ENCODE peak calls at places on chromosomes 3 and 15, in ten cellular contexts. One of them, this sample, is unnamed.

GRCh38 chr15:28912422-28912821 is 26.6 kb downstream of the APBA2 start:
- DNase-seq in hepatocyte: no peak
- DNase-seq in upper lobe of right lung: peak
- DNase-seq in transverse colon: no peak
- DNase-seq in AG04449: no peak
- DNase-seq in astrocyte of the cerebellum: no peak
- DNase-seq in BJ: no peak
- DNase-seq in MCF 10A: no peak
- DNase-seq in endodermal cell: peak
- DNase-seq in H9: no peak
- DNase-seq in this sample: no peak

GRCh38 chr3:189117087-189117486 is 54.7 kb upstream of the TPRG1 start:
- DNase-seq in hepatocyte: no peak
- DNase-seq in upper lobe of right lung: no peak
- DNase-seq in transverse colon: no peak
- DNase-seq in AG04449: no peak
- DNase-seq in astrocyte of the cerebellum: no peak
- DNase-seq in BJ: no peak
- DNase-seq in MCF 10A: no peak
- DNase-seq in endodermal cell: no peak
- DNase-seq in H9: no peak
- DNase-seq in this sample: no peak

GRCh38 chr3:46672349-46672695 is 21.2 kb downstream of the ALS2CL start:
- DNase-seq in hepatocyte: no peak
- DNase-seq in upper lobe of right lung: peak
- DNase-seq in transverse colon: peak
- DNase-seq in AG04449: no peak
- DNase-seq in astrocyte of the cerebellum: no peak
- DNase-seq in BJ: no peak
- DNase-seq in MCF 10A: no peak
- DNase-seq in endodermal cell: peak
- DNase-seq in H9: peak
- DNase-seq in this sample: no peak

GRCh38 chr3:4730734-4731133 is 237.6 kb downstream of the ITPR1 start:
- DNase-seq in hepatocyte: no peak
- DNase-seq in upper lobe of right lung: peak
- DNase-seq in transverse colon: no peak
- DNase-seq in AG04449: no peak
- DNase-seq in astrocyte of the cerebellum: peak
- DNase-seq in BJ: no peak
- DNase-seq in MCF 10A: no peak
- DNase-seq in endodermal cell: no peak
- DNase-seq in H9: no peak
- DNase-seq in this sample: no peak

GRCh38 chr3:44825264-44825925 is 36.3 kb upstream of the TMEM42 start:
- DNase-seq in hepatocyte: no peak
- DNase-seq in upper lobe of right lung: no peak
- DNase-seq in transverse colon: no peak
- DNase-seq in AG04449: peak
- DNase-seq in astrocyte of the cerebellum: no peak
- DNase-seq in BJ: peak
- DNase-seq in MCF 10A: no peak
- DNase-seq in endodermal cell: no peak
- DNase-seq in H9: no peak
- DNase-seq in this sample: no peak

GRCh38 chr15:66369773-66370651 is 13.5 kb upstream of the TIPIN start:
- DNase-seq in hepatocyte: no peak
- DNase-seq in upper lobe of right lung: no peak
- DNase-seq in transverse colon: no peak
- DNase-seq in AG04449: no peak
- DNase-seq in astrocyte of the cerebellum: no peak
- DNase-seq in BJ: no peak
- DNase-seq in MCF 10A: peak
- DNase-seq in endodermal cell: no peak
- DNase-seq in H9: no peak
- DNase-seq in this sample: no peak

GRCh38 chr15:33580526-33580925 is 269.8 kb downstream of the RYR3 start:
- DNase-seq in hepatocyte: no peak
- DNase-seq in upper lobe of right lung: no peak
- DNase-seq in transverse colon: no peak
- DNase-seq in AG04449: no peak
- DNase-seq in astrocyte of the cerebellum: peak
- DNase-seq in BJ: no peak
- DNase-seq in MCF 10A: no peak
- DNase-seq in endodermal cell: no peak
- DNase-seq in H9: no peak
- DNase-seq in this sample: no peak

GRCh38 chr3:53191836-53192480 is 30.9 kb downstream of the PRKCD start:
- DNase-seq in hepatocyte: no peak
- DNase-seq in upper lobe of right lung: peak
- DNase-seq in transverse colon: no peak
- DNase-seq in AG04449: no peak
- DNase-seq in astrocyte of the cerebellum: no peak
- DNase-seq in BJ: no peak
- DNase-seq in MCF 10A: no peak
- DNase-seq in endodermal cell: no peak
- DNase-seq in H9: no peak
- DNase-seq in this sample: no peak

GRCh38 chr3:96959902-96960596 is 145.7 kb downstream of the EPHA6 start:
- DNase-seq in hepatocyte: no peak
- DNase-seq in upper lobe of right lung: no peak
- DNase-seq in transverse colon: no peak
- DNase-seq in AG04449: no peak
- DNase-seq in astrocyte of the cerebellum: no peak
- DNase-seq in BJ: no peak
- DNase-seq in MCF 10A: peak
- DNase-seq in endodermal cell: no peak
- DNase-seq in H9: no peak
- DNase-seq in this sample: no peak

GRCh38 chr15:70643783-70644125 is 119.6 kb downstream of the UACA start:
- DNase-seq in hepatocyte: no peak
- DNase-seq in upper lobe of right lung: no peak
- DNase-seq in transverse colon: no peak
- DNase-seq in AG04449: no peak
- DNase-seq in astrocyte of the cerebellum: no peak
- DNase-seq in BJ: no peak
- DNase-seq in MCF 10A: peak
- DNase-seq in endodermal cell: no peak
- DNase-seq in H9: no peak
- DNase-seq in this sample: no peak

GRCh38 chr3:64345351-64345750 is 120.1 kb upstream of the PRICKLE2 start:
- DNase-seq in hepatocyte: peak
- DNase-seq in upper lobe of right lung: no peak
- DNase-seq in transverse colon: no peak
- DNase-seq in AG04449: no peak
- DNase-seq in astrocyte of the cerebellum: peak
- DNase-seq in BJ: no peak
- DNase-seq in MCF 10A: peak
- DNase-seq in endodermal cell: no peak
- DNase-seq in H9: no peak
- DNase-seq in this sample: peak

GRCh38 chr15:64447536-64448315 is 12.7 kb upstream of the ZNF609 start:
- DNase-seq in hepatocyte: no peak
- DNase-seq in upper lobe of right lung: no peak
- DNase-seq in transverse colon: no peak
- DNase-seq in AG04449: no peak
- DNase-seq in astrocyte of the cerebellum: no peak
- DNase-seq in BJ: no peak
- DNase-seq in MCF 10A: no peak
- DNase-seq in endodermal cell: no peak
- DNase-seq in H9: no peak
- DNase-seq in this sample: no peak

GRCh38 chr3:30749230-30749629 is 142.8 kb downstream of the TGFBR2 start:
- DNase-seq in hepatocyte: no peak
- DNase-seq in upper lobe of right lung: no peak
- DNase-seq in transverse colon: no peak
- DNase-seq in AG04449: no peak
- DNase-seq in astrocyte of the cerebellum: no peak
- DNase-seq in BJ: no peak
- DNase-seq in MCF 10A: peak
- DNase-seq in endodermal cell: no peak
- DNase-seq in H9: no peak
- DNase-seq in this sample: no peak

GRCh38 chr3:113132571-113132996 is 78.8 kb upstream of the BOC start:
- DNase-seq in hepatocyte: no peak
- DNase-seq in upper lobe of right lung: no peak
- DNase-seq in transverse colon: no peak
- DNase-seq in AG04449: no peak
- DNase-seq in astrocyte of the cerebellum: peak
- DNase-seq in BJ: peak
- DNase-seq in MCF 10A: peak
- DNase-seq in endodermal cell: no peak
- DNase-seq in H9: no peak
- DNase-seq in this sample: peak

GRCh38 chr3:162332344-162332743 is 835.7 kb downstream of the OTOL1 start:
- DNase-seq in hepatocyte: no peak
- DNase-seq in upper lobe of right lung: no peak
- DNase-seq in transverse colon: no peak
- DNase-seq in AG04449: no peak
- DNase-seq in astrocyte of the cerebellum: no peak
- DNase-seq in BJ: no peak
- DNase-seq in MCF 10A: no peak
- DNase-seq in endodermal cell: no peak
- DNase-seq in H9: no peak
- DNase-seq in this sample: no peak

GRCh38 chr3:53166781-53167291 is 5.8 kb downstream of the PRKCD start:
- DNase-seq in hepatocyte: no peak
- DNase-seq in upper lobe of right lung: peak
- DNase-seq in transverse colon: peak
- DNase-seq in AG04449: no peak
- DNase-seq in astrocyte of the cerebellum: no peak
- DNase-seq in BJ: no peak
- DNase-seq in MCF 10A: no peak
- DNase-seq in endodermal cell: no peak
- DNase-seq in H9: no peak
- DNase-seq in this sample: peak

GRCh38 chr3:3851621-3852323 is 52.5 kb downstream of the LRRN1 start:
- DNase-seq in hepatocyte: no peak
- DNase-seq in upper lobe of right lung: no peak
- DNase-seq in transverse colon: no peak
- DNase-seq in AG04449: no peak
- DNase-seq in astrocyte of the cerebellum: no peak
- DNase-seq in BJ: no peak
- DNase-seq in MCF 10A: no peak
- DNase-seq in endodermal cell: no peak
- DNase-seq in H9: no peak
- DNase-seq in this sample: no peak

GRCh38 chr3:184037816-184038215 is 6.3 kb downstream of the HTR3D start:
- DNase-seq in hepatocyte: no peak
- DNase-seq in upper lobe of right lung: no peak
- DNase-seq in transverse colon: no peak
- DNase-seq in AG04449: no peak
- DNase-seq in astrocyte of the cerebellum: no peak
- DNase-seq in BJ: no peak
- DNase-seq in MCF 10A: no peak
- DNase-seq in endodermal cell: peak
- DNase-seq in H9: no peak
- DNase-seq in this sample: no peak
- TF ChIP-seq CTCF in hepatocyte: no peak
- TF ChIP-seq CTCF in upper lobe of right lung: no peak
- TF ChIP-seq CTCF in transverse colon: no peak
- TF ChIP-seq CTCF in AG04449: no peak
- TF ChIP-seq CTCF in astrocyte of the cerebellum: no peak
- TF ChIP-seq CTCF in BJ: no peak
- TF ChIP-seq CTCF in MCF 10A: no peak
- TF ChIP-seq CTCF in endodermal cell: peak
- TF ChIP-seq CTCF in H9: peak
- TF ChIP-seq CTCF in this sample: no peak

GRCh38 chr3:40869939-40870338 is 329.4 kb upstream of the CTNNB1 start:
- DNase-seq in hepatocyte: no peak
- DNase-seq in upper lobe of right lung: no peak
- DNase-seq in transverse colon: no peak
- DNase-seq in AG04449: no peak
- DNase-seq in astrocyte of the cerebellum: no peak
- DNase-seq in BJ: no peak
- DNase-seq in MCF 10A: no peak
- DNase-seq in endodermal cell: peak
- DNase-seq in H9: peak
- DNase-seq in this sample: no peak
- TF ChIP-seq CTCF in hepatocyte: no peak
- TF ChIP-seq CTCF in upper lobe of right lung: no peak
- TF ChIP-seq CTCF in transverse colon: no peak
- TF ChIP-seq CTCF in AG04449: no peak
- TF ChIP-seq CTCF in astrocyte of the cerebellum: peak
- TF ChIP-seq CTCF in BJ: no peak
- TF ChIP-seq CTCF in MCF 10A: no peak
- TF ChIP-seq CTCF in endodermal cell: peak
- TF ChIP-seq CTCF in H9: peak
- TF ChIP-seq CTCF in this sample: no peak

DNA sequence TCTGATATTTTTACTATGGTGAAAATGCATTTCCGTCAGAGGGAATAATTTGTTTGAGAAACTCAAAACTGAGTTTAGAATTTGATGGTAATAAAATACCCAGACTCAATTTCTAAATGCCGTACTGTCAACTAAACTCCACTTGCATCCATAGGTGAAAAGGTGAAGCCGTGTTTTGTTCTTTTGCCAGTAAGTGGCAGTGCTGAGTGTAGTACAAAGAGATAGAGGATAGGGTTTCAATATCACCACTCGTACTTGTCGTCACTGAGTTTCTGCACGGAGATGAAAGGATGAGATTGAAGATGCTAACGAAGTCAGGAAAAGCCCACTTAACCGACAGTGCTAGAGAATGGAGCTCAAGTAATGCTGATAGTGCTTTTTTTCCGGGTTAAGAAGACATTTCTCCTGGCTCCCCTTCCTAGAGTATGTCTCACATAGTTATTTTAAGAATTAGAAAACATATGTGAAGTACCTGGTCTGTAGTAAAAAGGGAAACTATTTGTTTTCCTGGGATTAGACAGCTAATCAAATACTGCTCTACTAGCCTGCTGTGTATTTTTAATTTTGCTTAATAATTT is 345.1 kb downstream of the IL5RA start:
- DNase-seq in hepatocyte: peak
- DNase-seq in upper lobe of right lung: no peak
- DNase-seq in transverse colon: no peak
- DNase-seq in AG04449: no peak
- DNase-seq in astrocyte of the cerebellum: no peak
- DNase-seq in BJ: no peak
- DNase-seq in MCF 10A: peak
- DNase-seq in endodermal cell: peak
- DNase-seq in H9: peak
- DNase-seq in this sample: no peak
- TF ChIP-seq CTCF in hepatocyte: peak
- TF ChIP-seq CTCF in upper lobe of right lung: no peak
- TF ChIP-seq CTCF in transverse colon: no peak
- TF ChIP-seq CTCF in AG04449: no peak
- TF ChIP-seq CTCF in astrocyte of the cerebellum: no peak
- TF ChIP-seq CTCF in BJ: no peak
- TF ChIP-seq CTCF in MCF 10A: peak
- TF ChIP-seq CTCF in endodermal cell: peak
- TF ChIP-seq CTCF in H9: peak
- TF ChIP-seq CTCF in this sample: no peak

GRCh38 chr15:49212897-49213296 is 42.9 kb downstream of the GALK2 start:
- DNase-seq in hepatocyte: no peak
- DNase-seq in upper lobe of right lung: no peak
- DNase-seq in transverse colon: no peak
- DNase-seq in AG04449: no peak
- DNase-seq in astrocyte of the cerebellum: no peak
- DNase-seq in BJ: no peak
- DNase-seq in MCF 10A: no peak
- DNase-seq in endodermal cell: no peak
- DNase-seq in H9: no peak
- DNase-seq in this sample: no peak

GRCh38 chr15:49215768-49216739 is 46.0 kb downstream of the GALK2 start:
- DNase-seq in hepatocyte: no peak
- DNase-seq in upper lobe of right lung: peak
- DNase-seq in transverse colon: peak
- DNase-seq in AG04449: no peak
- DNase-seq in astrocyte of the cerebellum: no peak
- DNase-seq in BJ: no peak
- DNase-seq in MCF 10A: peak
- DNase-seq in endodermal cell: peak
- DNase-seq in H9: no peak
- DNase-seq in this sample: no peak
- TF ChIP-seq CTCF in hepatocyte: no peak
- TF ChIP-seq CTCF in upper lobe of right lung: peak
- TF ChIP-seq CTCF in transverse colon: no peak
- TF ChIP-seq CTCF in AG04449: no peak
- TF ChIP-seq CTCF in astrocyte of the cerebellum: peak
- TF ChIP-seq CTCF in BJ: no peak
- TF ChIP-seq CTCF in MCF 10A: no peak
- TF ChIP-seq CTCF in endodermal cell: peak
- TF ChIP-seq CTCF in H9: peak
- TF ChIP-seq CTCF in this sample: no peak